ENCODE peak calls at places on chromosomes 3 and 15, in six cellular contexts. One of them, this sample, is unnamed.

GRCh38 chr3:59685432-59685831 is 635.6 kb upstream of the CFAP20DC start:
- DNase-seq in NCI-H1930: no peak
- DNase-seq in fibroblast of mammary gland: no peak
- DNase-seq in M059J: no peak
- DNase-seq in astrocyte of the spinal cord: no peak
- DNase-seq in stimulated activated CD8-positive, alpha-beta memory T cell treated with anti-CD3 and anti-CD28 coated beads, Interleukin-2, amount 100 ng/mL, for 48 hours: no peak
- DNase-seq in this sample: no peak

GRCh38 chr3:10320320-10320677 is 613 bp downstream of the SEC13 start:
- DNase-seq in NCI-H1930: no peak
- DNase-seq in fibroblast of mammary gland: no peak
- DNase-seq in M059J: no peak
- DNase-seq in astrocyte of the spinal cord: no peak
- DNase-seq in stimulated activated CD8-positive, alpha-beta memory T cell treated with anti-CD3 and anti-CD28 coated beads, Interleukin-2, amount 100 ng/mL, for 48 hours: no peak
- DNase-seq in this sample: no peak

GRCh38 chr3:126373146-126373613 is 16.0 kb upstream of the KLF15 start:
- DNase-seq in NCI-H1930: no peak
- DNase-seq in fibroblast of mammary gland: no peak
- DNase-seq in M059J: no peak
- DNase-seq in astrocyte of the spinal cord: no peak
- DNase-seq in stimulated activated CD8-positive, alpha-beta memory T cell treated with anti-CD3 and anti-CD28 coated beads, Interleukin-2, amount 100 ng/mL, for 48 hours: no peak
- DNase-seq in this sample: no peak

GRCh38 chr15:78988361-78988911 is 43.6 kb upstream of the CTSH start:
- DNase-seq in NCI-H1930: no peak
- DNase-seq in fibroblast of mammary gland: peak
- DNase-seq in M059J: peak
- DNase-seq in astrocyte of the spinal cord: peak
- DNase-seq in stimulated activated CD8-positive, alpha-beta memory T cell treated with anti-CD3 and anti-CD28 coated beads, Interleukin-2, amount 100 ng/mL, for 48 hours: no peak
- DNase-seq in this sample: peak

GRCh38 chr3:49841126-49841525 is 15.2 kb downstream of the TRAIP start:
- DNase-seq in NCI-H1930: no peak
- DNase-seq in fibroblast of mammary gland: peak
- DNase-seq in M059J: peak
- DNase-seq in astrocyte of the spinal cord: peak
- DNase-seq in stimulated activated CD8-positive, alpha-beta memory T cell treated with anti-CD3 and anti-CD28 coated beads, Interleukin-2, amount 100 ng/mL, for 48 hours: peak
- DNase-seq in this sample: peak

GRCh38 chr3:14406336-14406735 is 3.9 kb downstream of the SLC6A6 start:
- DNase-seq in NCI-H1930: no peak
- DNase-seq in fibroblast of mammary gland: no peak
- DNase-seq in M059J: no peak
- DNase-seq in astrocyte of the spinal cord: no peak
- DNase-seq in stimulated activated CD8-positive, alpha-beta memory T cell treated with anti-CD3 and anti-CD28 coated beads, Interleukin-2, amount 100 ng/mL, for 48 hours: no peak
- DNase-seq in this sample: no peak

GRCh38 chr15:94266789-94267188 is 35.4 kb downstream of the MCTP2 start:
- DNase-seq in NCI-H1930: no peak
- DNase-seq in fibroblast of mammary gland: no peak
- DNase-seq in M059J: no peak
- DNase-seq in astrocyte of the spinal cord: no peak
- DNase-seq in stimulated activated CD8-positive, alpha-beta memory T cell treated with anti-CD3 and anti-CD28 coated beads, Interleukin-2, amount 100 ng/mL, for 48 hours: no peak
- DNase-seq in this sample: no peak

GRCh38 chr15:40190591-40190990 is 29.7 kb downstream of the BUB1B start:
- DNase-seq in NCI-H1930: no peak
- DNase-seq in fibroblast of mammary gland: peak
- DNase-seq in M059J: peak
- DNase-seq in astrocyte of the spinal cord: peak
- DNase-seq in stimulated activated CD8-positive, alpha-beta memory T cell treated with anti-CD3 and anti-CD28 coated beads, Interleukin-2, amount 100 ng/mL, for 48 hours: no peak
- DNase-seq in this sample: peak

GRCh38 chr3:8993331-8993730 is 30.1 kb upstream of the RAD18 start:
- DNase-seq in NCI-H1930: no peak
- DNase-seq in fibroblast of mammary gland: no peak
- DNase-seq in M059J: no peak
- DNase-seq in astrocyte of the spinal cord: no peak
- DNase-seq in stimulated activated CD8-positive, alpha-beta memory T cell treated with anti-CD3 and anti-CD28 coated beads, Interleukin-2, amount 100 ng/mL, for 48 hours: no peak
- DNase-seq in this sample: no peak

GRCh38 chr15:31341501-31342195 is 15.0 kb downstream of the KLF13 start:
- DNase-seq in NCI-H1930: no peak
- DNase-seq in fibroblast of mammary gland: no peak
- DNase-seq in M059J: no peak
- DNase-seq in astrocyte of the spinal cord: no peak
- DNase-seq in stimulated activated CD8-positive, alpha-beta memory T cell treated with anti-CD3 and anti-CD28 coated beads, Interleukin-2, amount 100 ng/mL, for 48 hours: no peak
- DNase-seq in this sample: no peak

This sample was measured in RPMI7951.